ENCODE peak calls at places on chromosomes 11 and 22, in nine cellular contexts. O is stimulated activated naive CD8-positive, alpha-beta T cell treated with anti-CD3 and anti-CD28 coated beads, Interleukin-15, Interleukin-2, amounts not matched to agents 100 U/mL and 50 U/mL, for 24 hours; H is activated gamma-delta T cell treated with anti-CD3 and anti-CD28 coated beads, Interleukin-2, amount 50 U/mL, for 16 hours; M is activated CD4-positive, CD25-positive, alpha-beta regulatory T cell treated with anti-CD3 and anti-CD28 coated beads, Interleukin-2, amount 50 U/mL, for 16 hours; P is natural killer cell; I is COR-L47; S is hepatocyte; R is cardiac fibroblast; Y is amniotic stem cell. T is an unnamed sample.

GRCh38 chr22:20237480-20238440 is 30.4 kb downstream of the RTN4R start:
- DNase-seq in O (no peak), H (peak), M (no peak), P (peak), I (peak), S (no peak), R (no peak), Y (no peak), T (no peak)

GRCh38 chr11:86615495-86615894 is 56.9 kb downstream of the ME3 start:
- DNase-seq in O (no peak), H (no peak), M (no peak), P (no peak), I (no peak), S (no peak), R (no peak), Y (no peak), T (no peak)

GRCh38 chr22:17914474-17914873 is 109.9 kb downstream of the MICAL3 start:
- DNase-seq in O (no peak), H (no peak), M (no peak), P (no peak), I (no peak), S (no peak), R (no peak), Y (no peak), T (no peak)

GRCh38 chr11:15629690-15630321 is 515.1 kb downstream of the INSC start:
- DNase-seq in O (no peak), H (no peak), M (no peak), P (no peak), I (no peak), S (peak), R (peak), Y (no peak), T (no peak)

GRCh38 chr11:68461284-68461861 is 821 bp downstream of the PPP6R3 start:
- DNase-seq in O (no peak), H (no peak), M (no peak), P (no peak), I (peak), S (no peak), R (no peak), Y (no peak), T (no peak)

GRCh38 chr11:65639623-65640482 is 2.0 kb downstream of the SIPA1 start:
- DNase-seq in O (peak), H (peak), M (peak), P (peak), I (no peak), S (no peak), R (peak), Y (no peak), T (no peak)

GRCh38 chr11:14764899-14765527 is 121.4 kb downstream of the PDE3B start:
- DNase-seq in O (no peak), H (peak), M (peak), P (no peak), I (no peak), S (no peak), R (peak), Y (no peak), T (no peak)

GRCh38 chr11:7532395-7532794 is 18.6 kb downstream of the PPFIBP2 start:
- DNase-seq in O (no peak), H (no peak), M (no peak), P (no peak), I (no peak), S (no peak), R (no peak), Y (no peak), T (no peak)

GRCh38 chr11:62217191-62217748 is 8.8 kb downstream of the SCGB2A1 start:
- DNase-seq in O (no peak), H (no peak), M (no peak), P (no peak), I (peak), S (peak), R (peak), Y (no peak), T (no peak)

GRCh38 chr11:118102721-118103261 is 16.0 kb upstream of the SMIM35 start:
- DNase-seq in O (no peak), H (no peak), M (no peak), P (no peak), I (no peak), S (no peak), R (no peak), Y (no peak), T (no peak)

GRCh38 chr11:69121021-69121420 is 34.7 kb upstream of the SMIM38 start:
- DNase-seq in O (no peak), H (no peak), M (no peak), P (no peak), I (no peak), S (no peak), R (no peak), Y (no peak), T (no peak)

GRCh38 chr11:47338396-47339241 is 13.9 kb downstream of the MYBPC3 start:
- DNase-seq in O (no peak), H (no peak), M (no peak), P (no peak), I (no peak), S (no peak), R (no peak), Y (no peak), T (no peak)

GRCh38 chr11:64090811-64091516 is 55.2 kb downstream of the FLRT1 start:
- DNase-seq in O (no peak), H (no peak), M (no peak), P (no peak), I (no peak), S (no peak), R (peak), Y (no peak), T (no peak)

GRCh38 chr11:129331217-129331616 is 44.4 kb upstream of the BARX2 start:
- DNase-seq in O (no peak), H (no peak), M (no peak), P (no peak), I (no peak), S (peak), R (peak), Y (no peak), T (no peak)

GRCh38 chr11:58675344-58676155 is 53.1 kb downstream of the CNTF start:
- DNase-seq in O (peak), H (peak), M (peak), P (peak), I (peak), S (peak), R (peak), Y (no peak), T (no peak)

GRCh38 chr11:43987384-43988039 is 45.1 kb downstream of the C11orf96 start:
- DNase-seq in O (no peak), H (no peak), M (no peak), P (no peak), I (no peak), S (peak), R (peak), Y (no peak), T (no peak)

GRCh38 chr11:78109011-78109685 is 29.5 kb upstream of the NDUFC2 start:
- DNase-seq in O (no peak), H (no peak), M (no peak), P (no peak), I (no peak), S (no peak), R (no peak), Y (no peak), T (no peak)

GRCh38 chr11:21511835-21512440 is 680.9 kb upstream of the ANO5 start:
- DNase-seq in O (peak), H (no peak), M (no peak), P (no peak), I (peak), S (peak), R (peak), Y (no peak), T (peak)

GRCh38 chr11:119593346-119593745 is 135.7 kb downstream of the NECTIN1 start:
- DNase-seq in O (no peak), H (no peak), M (no peak), P (no peak), I (no peak), S (no peak), R (no peak), Y (no peak), T (no peak)

GRCh38 chr11:123111465-123111864 is 49.5 kb upstream of the HSPA8 start:
- DNase-seq in O (no peak), H (no peak), M (no peak), P (no peak), I (peak), S (peak), R (peak), Y (no peak), T (peak)

GRCh38 chr11:102573851-102574250 is 43.3 kb upstream of the MMP7 start:
- DNase-seq in O (no peak), H (no peak), M (no peak), P (no peak), I (no peak), S (no peak), R (peak), Y (no peak), T (no peak)

GRCh38 chr11:3939211-3939610 is 83.7 kb downstream of the STIM1 start:
- DNase-seq in O (no peak), H (no peak), M (no peak), P (no peak), I (no peak), S (no peak), R (peak), Y (peak), T (no peak)

GRCh38 chr11:121591405-121592033 is 138.8 kb upstream of the SORL1-AS1 start:
- DNase-seq in O (peak), H (peak), M (peak), P (peak), I (peak), S (peak), R (peak), Y (peak), T (peak)

GRCh38 chr11:12188548-12189317 is 78.3 kb downstream of the MICAL2 start:
- DNase-seq in O (no peak), H (no peak), M (no peak), P (no peak), I (no peak), S (no peak), R (no peak), Y (no peak), T (no peak)

GRCh38 chr11:86182976-86183584 is 61.5 kb upstream of the EED start:
- DNase-seq in O (peak), H (peak), M (peak), P (no peak), I (peak), S (peak), R (peak), Y (no peak), T (no peak)

GRCh38 chr11:117281159-117281558 is 10.0 kb upstream of the BACE1-AS start:
- DNase-seq in O (no peak), H (no peak), M (no peak), P (no peak), I (no peak), S (peak), R (peak), Y (peak), T (no peak)

GRCh38 chr11:68269414-68270081 is 2.2 kb downstream of the C11orf24 start:
- DNase-seq in O (no peak), H (no peak), M (no peak), P (no peak), I (no peak), S (peak), R (peak), Y (peak), T (no peak)

GRCh38 chr22:43811777-43812148 is 342 bp downstream of the EFCAB6 start:
- DNase-seq in O (no peak), H (no peak), M (no peak), P (no peak), I (peak), S (peak), R (peak), Y (no peak), T (no peak)

GRCh38 chr11:115720537-115721308 is 216.5 kb upstream of the CADM1 start:
- DNase-seq in O (no peak), H (no peak), M (no peak), P (no peak), I (no peak), S (no peak), R (no peak), Y (no peak), T (peak)

GRCh38 chr22:37043828-37044538 is 7.6 kb upstream of the KCTD17 start:
- DNase-seq in O (peak), H (no peak), M (no peak), P (no peak), I (peak), S (peak), R (peak), Y (no peak), T (peak)

GRCh38 chr22:43891360-43892182 is at the start of gene PNPLA5:
- DNase-seq in O (peak), H (no peak), M (no peak), P (no peak), I (no peak), S (peak), R (no peak), Y (no peak), T (no peak)

GRCh38 chr11:69178819-69179482 is 23.2 kb downstream of the SMIM38 start:
- DNase-seq in O (no peak), H (no peak), M (no peak), P (no peak), I (no peak), S (no peak), R (no peak), Y (no peak), T (peak)

GRCh38 chr22:33850724-33851123 is 69.6 kb downstream of the LARGE1 start:
- DNase-seq in O (no peak), H (no peak), M (no peak), P (no peak), I (no peak), S (no peak), R (no peak), Y (no peak), T (no peak)

GRCh38 chr11:65854871-65855837 is 2.8 kb downstream of the CFL1 start:
- DNase-seq in O (no peak), H (no peak), M (no peak), P (no peak), I (no peak), S (no peak), R (no peak), Y (no peak), T (no peak)

GRCh38 chr22:17368727-17369552 is at the start of gene CECR2:
- DNase-seq in O (peak), H (no peak), M (no peak), P (no peak), I (no peak), S (peak), R (peak), Y (no peak), T (peak)